ENCODE peak calls at places on chromosomes 2 and 18, in six cellular contexts. O is kidney glomerular epithelial cell; C is OCI-LY7; X is neural progenitor cell; Y is stimulated activated CD4-positive, alpha-beta T cell treated with anti-CD3 and anti-CD28 coated beads, TNF-alpha, amount 100 ng/mL, for 1 hour; F is brain microvascular endothelial cell. D is an unnamed sample.

GRCh38 chr2:41241325-41242000 is 789.6 kb upstream of the SLC8A1 start:
- DNase-seq in O (no peak), C (peak), X (no peak), Y (no peak), F (no peak), D (no peak)

GRCh38 chr18:75538727-75539126 is 111.2 kb upstream of the SMIM21 start:
- DNase-seq in O (no peak), C (no peak), X (no peak), Y (no peak), F (no peak), D (peak)

GRCh38 chr18:9539283-9539682 is 64.0 kb downstream of the RALBP1 start:
- DNase-seq in O (no peak), C (no peak), X (no peak), Y (no peak), F (peak), D (no peak)

GRCh38 chr2:182907081-182907830 is 40.8 kb upstream of the FRZB start:
- DNase-seq in O (no peak), C (no peak), X (peak), Y (no peak), F (peak), D (no peak)

GRCh38 chr2:238169708-238170251 is 11.0 kb downstream of the ERFE start:
- DNase-seq in O (peak), C (peak), X (no peak), Y (no peak), F (peak), D (no peak)

GRCh38 chr18:394997-395383 is 105.5 kb downstream of the COLEC12 start:
- DNase-seq in O (peak), C (no peak), X (no peak), Y (no peak), F (peak), D (no peak)

GRCh38 chr2:187581125-187581896 is 27.1 kb upstream of the TFPI start:
- DNase-seq in O (peak), C (peak), X (peak), Y (no peak), F (peak), D (no peak)

GRCh38 chr2:158181171-158181570 is 79.5 kb downstream of the UPP2 start:
- DNase-seq in O (no peak), C (no peak), X (no peak), Y (no peak), F (no peak), D (no peak)

GRCh38 chr2:61961231-61961901 is 55.9 kb downstream of the COMMD1 start:
- DNase-seq in O (no peak), C (no peak), X (no peak), Y (no peak), F (no peak), D (no peak)

GRCh38 chr2:191976436-191976835 is 129.5 kb upstream of the CAVIN2 start:
- DNase-seq in O (peak), C (no peak), X (no peak), Y (no peak), F (peak), D (no peak)

GRCh38 chr2:152421521-152422367 is 86.8 kb downstream of the FMNL2 start:
- DNase-seq in O (peak), C (no peak), X (no peak), Y (no peak), F (peak), D (no peak)

GRCh38 chr18:42977982-42978595 is 137.4 kb downstream of the RIT2 start:
- DNase-seq in O (no peak), C (no peak), X (peak), Y (no peak), F (no peak), D (no peak)

GRCh38 chr2:26885651-26886329 is 37.9 kb downstream of the DPYSL5 start:
- DNase-seq in O (no peak), C (no peak), X (no peak), Y (no peak), F (no peak), D (peak)

GRCh38 chr18:32183503-32183902 is 6.3 kb upstream of the MEP1B start:
- DNase-seq in O (no peak), C (no peak), X (no peak), Y (no peak), F (no peak), D (no peak)

GRCh38 chr18:48709371-48709770 is 170.5 kb downstream of the CTIF start:
- DNase-seq in O (no peak), C (no peak), X (peak), Y (no peak), F (no peak), D (no peak)

GRCh38 chr18:55869965-55870585 is 282.1 kb upstream of the TCF4 start:
- DNase-seq in O (no peak), C (no peak), X (no peak), Y (no peak), F (peak), D (no peak)

GRCh38 chr2:13650586-13651180 is 933.9 kb downstream of the TRIB2 start:
- DNase-seq in O (no peak), C (peak), X (peak), Y (no peak), F (no peak), D (no peak)

GRCh38 chr2:11789243-11789642 is 42.8 kb downstream of the LPIN1 start:
- DNase-seq in O (no peak), C (no peak), X (no peak), Y (no peak), F (no peak), D (no peak)

GRCh38 chr2:953408-953807 is 2.8 kb downstream of the SNTG2 start:
- DNase-seq in O (no peak), C (no peak), X (no peak), Y (no peak), F (no peak), D (peak)

GRCh38 chr2:129253461-129253812 is 726.0 kb upstream of the RAB6C start:
- DNase-seq in O (no peak), C (peak), X (peak), Y (no peak), F (no peak), D (peak)

GRCh38 chr18:69996951-69997798 is 49.5 kb upstream of the CD226 start:
- DNase-seq in O (no peak), C (no peak), X (no peak), Y (no peak), F (no peak), D (no peak)

GRCh38 chr2:241788572-241788971 is 11.9 kb downstream of the GAL3ST2 start:
- DNase-seq in O (peak), C (peak), X (no peak), Y (no peak), F (no peak), D (no peak)

GRCh38 chr2:128755693-128756371 is 437.2 kb upstream of the HS6ST1 start:
- DNase-seq in O (no peak), C (no peak), X (no peak), Y (no peak), F (no peak), D (peak)

GRCh38 chr2:98501223-98501622 is 56.6 kb downstream of the INPP4A start:
- DNase-seq in O (no peak), C (no peak), X (no peak), Y (no peak), F (no peak), D (no peak)

GRCh38 chr18:61946449-61946848 is 53.6 kb upstream of the RNF152 start:
- DNase-seq in O (no peak), C (no peak), X (no peak), Y (no peak), F (peak), D (no peak)

GRCh38 chr2:98444436-98445166 is at the start of gene INPP4A:
- DNase-seq in O (peak), C (peak), X (peak), Y (peak), F (no peak), D (no peak)

GRCh38 chr18:21513292-21513691 is 87.2 kb downstream of the ESCO1 start:
- DNase-seq in O (no peak), C (no peak), X (no peak), Y (no peak), F (no peak), D (no peak)

GRCh38 chr18:6414723-6415362 is at the start of gene L3MBTL4:
- DNase-seq in O (no peak), C (no peak), X (peak), Y (no peak), F (no peak), D (peak)

GRCh38 chr18:36711813-36712444 is 116.9 kb downstream of the TPGS2 start:
- DNase-seq in O (peak), C (no peak), X (no peak), Y (no peak), F (peak), D (no peak)

GRCh38 chr2:98469862-98470544 is 25.3 kb downstream of the INPP4A start:
- DNase-seq in O (no peak), C (no peak), X (no peak), Y (no peak), F (no peak), D (no peak)

GRCh38 chr2:233300401-233300800 is 7.2 kb upstream of the SAG start:
- DNase-seq in O (no peak), C (no peak), X (no peak), Y (no peak), F (no peak), D (no peak)